ENCODE peak calls at places on chromosomes 11 and 22, in four cellular contexts. L is HepG2, Z is GM12878, A is K562. T is an unnamed sample.

GRCh38 chr22:24097961-24098391 is 83.3 kb upstream of the SUSD2 start:
- DNase-seq in Z (no peak), L (no peak), A (no peak), T (no peak)

GRCh38 chr22:21984793-21985192 is 2.2 kb upstream of the TOP3B start:
- DNase-seq in Z (no peak), A (peak; percentile 88), L (no peak), T (peak; percentile 67)

GRCh38 chr22:27669798-27670599 is 131.6 kb downstream of the MN1 start:
- DNase-seq in A (peak; percentile 22), L (peak; percentile 92), Z (no peak), T (no peak)

GRCh38 chr11:72583616-72584292 is 90.5 kb downstream of the PDE2A start:
- DNase-seq in L (no peak), Z (no peak), A (no peak), T (no peak)

GRCh38 chr22:36117053-36117554 is 43.5 kb downstream of the APOL3 start:
- DNase-seq in L (no peak), Z (no peak), A (no peak), T (no peak)

GRCh38 chr11:120208777-120209176 is 2.1 kb upstream of the OAF start:
- DNase-seq in Z (no peak), L (peak; percentile 86), A (no peak), T (no peak)

GRCh38 chr11:105282658-105283057 is 143.1 kb upstream of the CARD18 start:
- DNase-seq in Z (no peak), L (no peak), A (no peak), T (no peak)

GRCh38 chr11:126317681-126318641 is 14.1 kb downstream of the DCPS start:
- DNase-seq in L (no peak), Z (no peak), A (no peak), T (no peak)

GRCh38 chr11:3796346-3796745 is 1.0 kb downstream of the NUP98 start:
- DNase-seq in Z (no peak), L (no peak), A (no peak), T (no peak)

GRCh38 chr11:128759597-128759996 is 65.7 kb downstream of the FLI1 start:
- DNase-seq in Z (no peak), A (no peak), L (no peak), T (no peak)

GRCh38 chr11:95487391-95487790 is 256.4 kb upstream of the SESN3 start:
- DNase-seq in A (no peak), Z (peak; percentile 83), L (no peak), T (no peak)

GRCh38 chr11:69876013-69876412 is 56.8 kb upstream of the FGF3 start:
- DNase-seq in A (no peak), Z (no peak), L (no peak), T (no peak)

GRCh38 chr22:37248251-37248650 is 4.2 kb upstream of the RAC2 start:
- DNase-seq in Z (no peak), A (no peak), L (no peak), T (no peak)

GRCh38 chr11:116835042-116835772 is 2.2 kb downstream of the APOA1 start:
- DNase-seq in Z (no peak), L (no peak), A (no peak), T (peak; percentile 14)

GRCh38 chr11:114142646-114143045 is 83.1 kb downstream of the ZBTB16 start:
- DNase-seq in A (no peak), L (no peak), Z (no peak), T (no peak)
- TF ChIP-seq FOXK2 in A (no peak), L (no peak), Z (no peak), T (no peak)

GRCh38 chr11:1221848-1222311 is 986 bp upstream of the MUC5B start:
- DNase-seq in Z (no peak), L (no peak), A (no peak), T (no peak)
- TF ChIP-seq FOXM1 in Z (no peak), L (no peak), A (no peak), T (no peak)

GRCh38 chr11:93229876-93230275 is 32.1 kb upstream of the SLC36A4 start:
- DNase-seq in A (no peak), Z (no peak), L (no peak), T (no peak)

GRCh38 chr11:93221539-93221938 is 23.7 kb upstream of the SLC36A4 start:
- DNase-seq in Z (no peak), A (no peak), L (no peak), T (no peak)

GRCh38 chr11:93220078-93220477 is 22.3 kb upstream of the SLC36A4 start:
- DNase-seq in L (no peak), Z (no peak), A (no peak), T (no peak)

DNA sequence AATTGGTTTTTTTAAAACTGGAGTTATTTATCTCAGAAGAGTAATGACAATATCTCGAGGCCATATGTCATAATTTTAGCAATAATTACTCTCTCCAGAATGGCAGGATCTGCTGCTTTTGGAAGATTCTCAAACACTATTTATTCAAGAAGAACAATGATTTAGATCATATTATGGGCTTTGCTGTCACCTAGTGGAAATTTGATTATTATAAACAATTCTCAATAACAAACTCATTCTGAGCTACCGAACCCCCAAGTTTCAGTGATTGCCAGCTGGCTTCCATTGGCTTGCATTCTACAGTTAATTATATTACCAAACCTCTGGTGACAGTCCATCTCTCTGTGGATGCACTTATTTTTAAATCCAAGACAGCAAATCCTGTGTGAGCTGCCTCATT is 27.9 kb upstream of the SLC36A4 start:
- DNase-seq in A (no peak), Z (no peak), L (no peak), T (no peak)
- TF ChIP-seq TARDBP in A (no peak), Z (no peak), L (no peak), T (no peak)

DNA sequence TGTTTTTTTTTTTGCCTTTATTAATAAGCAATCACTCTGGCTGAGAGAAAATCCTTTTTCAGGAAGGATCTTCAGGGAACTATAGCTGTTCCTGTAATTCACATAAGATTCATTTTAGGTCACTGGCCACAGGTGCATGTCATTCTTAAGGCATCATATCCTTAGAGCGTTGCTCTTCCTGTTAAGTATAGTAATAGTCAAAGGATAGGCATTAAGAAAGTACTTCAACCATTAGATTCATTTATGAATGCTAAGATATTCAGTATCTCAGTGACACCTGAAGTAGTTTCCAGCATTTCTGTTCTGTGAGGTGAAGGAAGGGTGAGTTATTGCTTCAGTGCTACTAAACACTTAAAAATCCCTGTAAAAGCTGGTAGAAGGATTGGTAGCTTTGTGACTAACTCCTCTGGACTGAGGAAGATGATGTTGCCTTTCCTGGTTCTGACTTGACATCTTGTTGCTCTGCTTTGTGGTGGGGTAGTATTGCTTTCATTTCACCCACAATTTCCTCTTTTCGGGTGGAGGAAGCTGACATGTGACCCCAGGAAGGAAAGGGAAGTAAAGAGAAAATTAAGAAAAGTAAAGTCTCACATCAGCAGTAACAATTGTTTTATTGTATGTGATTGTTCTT is 34.7 kb downstream of the RNF169 start:
- DNase-seq in Z (peak; percentile 64), A (no peak), L (no peak), T (no peak)
- TF ChIP-seq FOXK2 in Z (no peak), A (no peak), L (no peak), T (no peak)

GRCh38 chr11:31417816-31418215 is 48.2 kb downstream of the DNAJC24 start:
- DNase-seq in L (no peak), Z (no peak), A (no peak), T (no peak)
- TF ChIP-seq FOXM1 in L (no peak), Z (no peak), A (no peak), T (no peak)